ENCODE peak calls at places on chromosomes 3 and 15, in six cellular contexts. D, Q, J, A, V and R are unnamed samples.

GRCh38 chr3:71066356-71066755 is 517.2 kb downstream of the FOXP1 start:
- DNase-seq in D (no peak), J (no peak), Q (no peak), A (no peak), V (no peak), R (peak)

GRCh38 chr3:10983219-10983916 is 9.2 kb upstream of the SLC6A1 start:
- DNase-seq in D (no peak), Q (peak), J (peak), V (peak), A (peak), R (peak)

GRCh38 chr3:44416031-44417030 is 61.1 kb downstream of the ZNF445 start:
- DNase-seq in V (no peak), Q (no peak), D (no peak), A (no peak), J (no peak), R (no peak)

GRCh38 chr15:97652700-97653167 is 307.8 kb upstream of the ARRDC4 start:
- DNase-seq in V (peak), D (no peak), A (no peak), Q (no peak), J (peak), R (no peak)

GRCh38 chr3:155334897-155335883 is 41.7 kb upstream of the STRIT1 start:
- DNase-seq in A (no peak), J (no peak), Q (no peak), D (peak), V (no peak), R (no peak)

GRCh38 chr3:23797490-23797889 is 8.3 kb upstream of the UBE2E1 start:
- DNase-seq in D (peak), J (no peak), A (no peak), Q (no peak), V (no peak), R (no peak)

GRCh38 chr15:43317566-43318184 is 12.7 kb downstream of the LCMT2 start:
- DNase-seq in A (no peak), V (no peak), J (no peak), Q (peak), D (no peak), R (no peak)

GRCh38 chr3:57983734-57984518 is 24.3 kb upstream of the FLNB start:
- DNase-seq in J (peak), D (peak), A (no peak), V (no peak), Q (peak), R (peak)

GRCh38 chr3:193863657-193864323 is 270.8 kb downstream of the OPA1 start:
- DNase-seq in J (no peak), V (no peak), D (no peak), A (no peak), Q (no peak), R (no peak)

GRCh38 chr15:90241343-90242192 is 7.6 kb downstream of the GDPGP1 start:
- DNase-seq in J (no peak), Q (no peak), D (no peak), A (no peak), V (no peak), R (no peak)

GRCh38 chr3:154301556-154301955 is 22.7 kb downstream of the DHX36 start:
- DNase-seq in D (no peak), A (no peak), J (no peak), Q (no peak), V (no peak), R (no peak)

GRCh38 chr3:45123841-45124269 is 22.3 kb downstream of the CDCP1 start:
- DNase-seq in J (peak), Q (no peak), D (no peak), V (no peak), A (peak), R (peak)

GRCh38 chr3:153625506-153625905 is 463.5 kb downstream of the RAP2B start:
- DNase-seq in A (no peak), V (no peak), Q (no peak), J (no peak), D (no peak), R (no peak)

GRCh38 chr3:10594915-10595314 is 89.5 kb upstream of the ATP2B2 start:
- DNase-seq in A (peak), J (peak), V (peak), D (peak), Q (peak), R (peak)

GRCh38 chr3:157156844-157157635 is 2.9 kb downstream of the CCNL1 start:
- DNase-seq in Q (peak), A (no peak), J (peak), D (no peak), V (no peak), R (no peak)

GRCh38 chr3:18840535-18841137 is 307.7 kb upstream of the KCNH8 start:
- DNase-seq in V (no peak), Q (no peak), D (no peak), J (no peak), A (no peak), R (peak)
- H3K4me2 ChIP-seq in V (no peak), Q (no peak), D (no peak), J (no peak), A (no peak), R (no peak)

GRCh38 chr15:93428807-93429351 is 339.9 kb upstream of the RGMA start:
- DNase-seq in Q (no peak), V (no peak), D (no peak), A (no peak), J (no peak), R (no peak)
- H2AFZ ChIP-seq in Q (no peak), V (no peak), D (no peak), A (no peak), J (no peak), R (no peak)

GRCh38 chr3:196322-197153 is at the start of gene CHL1:
- DNase-seq in D (no peak), A (no peak), V (peak), J (peak), Q (no peak), R (no peak)

GRCh38 chr3:195662-196061 is 901 bp upstream of the CHL1 start:
- DNase-seq in A (no peak), J (no peak), D (no peak), Q (no peak), V (no peak), R (no peak)

GRCh38 chr3:199815-200214 is 3.3 kb downstream of the CHL1 start:
- DNase-seq in Q (no peak), A (no peak), V (no peak), J (no peak), D (no peak), R (no peak)

GRCh38 chr3:197891-198491 is 1.4 kb downstream of the CHL1 start:
- DNase-seq in Q (no peak), D (no peak), V (peak), A (no peak), J (peak), R (no peak)

DNA sequence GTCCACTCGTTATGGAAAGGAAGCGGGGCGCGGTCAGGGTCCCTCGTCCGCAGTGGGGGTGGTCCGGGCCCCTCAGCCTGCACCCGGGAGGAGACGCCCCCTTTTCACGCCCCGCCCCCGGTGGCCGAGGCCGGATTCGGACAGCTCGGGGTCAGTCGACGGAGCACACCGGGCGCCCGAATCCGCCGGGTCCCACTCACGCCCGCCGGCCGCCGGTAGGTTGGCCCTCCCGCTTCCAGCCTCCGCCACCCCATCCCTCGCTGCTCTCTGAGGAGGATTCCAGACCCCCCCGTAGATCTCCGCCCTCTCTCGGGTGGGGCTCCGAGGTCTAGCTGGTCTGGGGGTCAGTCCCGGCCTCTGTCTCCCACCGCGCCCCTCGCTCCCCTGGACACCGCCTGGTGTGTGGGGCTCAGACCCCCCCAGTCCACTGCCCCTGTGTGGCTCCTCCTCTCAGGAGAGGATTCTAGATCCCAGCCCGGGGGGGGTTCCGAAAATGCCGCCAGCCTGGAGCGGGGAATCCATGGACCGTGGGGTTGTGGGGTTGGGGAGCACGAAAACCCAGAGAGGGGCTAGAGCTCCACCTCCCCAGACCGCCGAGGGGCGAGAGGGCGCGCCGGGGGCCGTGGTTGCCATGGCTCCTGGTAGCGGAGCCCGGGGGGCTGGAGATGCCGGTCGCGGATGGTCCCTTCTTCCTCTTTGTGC is 742 bp downstream of the CHL1 start:
- DNase-seq in V (peak), D (no peak), A (no peak), Q (no peak), J (peak), R (no peak)
- H3K4me2 ChIP-seq in V (peak), D (peak), A (no peak), Q (no peak), J (peak), R (no peak)

DNA sequence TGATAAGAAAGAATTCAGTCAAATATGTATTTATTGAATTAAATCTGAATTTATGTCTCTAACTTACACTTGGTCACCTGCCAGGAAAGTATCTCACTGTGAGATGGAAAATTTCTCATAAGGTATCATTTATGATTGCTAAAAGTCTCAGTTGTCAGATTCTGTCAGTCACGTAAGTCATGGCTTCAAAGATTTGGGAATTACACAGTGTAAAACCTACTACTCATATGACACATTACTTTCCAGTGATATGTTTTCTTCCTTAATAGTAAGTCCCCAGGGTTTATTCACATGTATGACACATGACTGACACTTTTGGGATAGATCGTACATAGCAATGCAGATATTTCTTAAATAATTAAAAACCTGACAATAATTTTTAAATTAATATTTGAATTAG is 792.2 kb downstream of the PLOD2 start:
- DNase-seq in Q (no peak), A (no peak), D (no peak), V (no peak), J (no peak), R (no peak)
- H2AFZ ChIP-seq in Q (no peak), A (no peak), D (no peak), V (no peak), J (no peak), R (no peak)

DNA sequence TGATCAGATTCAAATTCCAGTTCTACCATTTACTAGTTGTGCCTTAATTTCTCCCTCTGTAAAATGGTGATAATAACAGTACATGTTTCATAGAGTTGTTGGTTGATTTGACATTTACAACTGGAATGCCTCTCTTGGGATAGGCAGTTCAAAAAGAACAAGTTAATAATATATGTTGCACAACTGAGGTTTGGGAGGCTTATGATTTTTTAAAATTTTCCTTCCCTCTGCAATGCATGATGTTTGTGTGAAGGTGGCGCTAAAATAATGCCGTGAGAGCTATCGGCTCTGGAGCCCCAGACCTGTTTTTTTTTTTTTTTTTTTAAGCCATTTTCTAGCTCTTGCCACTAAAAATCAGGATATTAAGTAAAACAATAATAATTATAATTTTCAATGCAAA is 18.6 kb downstream of the DNAJB11 start:
- DNase-seq in Q (peak), J (no peak), D (no peak), V (no peak), A (no peak), R (no peak)
- H3K4me2 ChIP-seq in Q (peak), J (peak), D (no peak), V (no peak), A (peak), R (peak)

GRCh38 chr15:57857871-57858270 is 151.4 kb downstream of the POLR2M start:
- DNase-seq in Q (no peak), A (no peak), J (no peak), D (no peak), V (no peak), R (no peak)

GRCh38 chr15:57862761-57863160 is 156.2 kb downstream of the POLR2M start:
- DNase-seq in V (no peak), Q (no peak), A (no peak), J (no peak), D (no peak), R (no peak)

GRCh38 chr15:57861805-57862586 is 155.5 kb downstream of the POLR2M start:
- DNase-seq in J (peak), V (no peak), Q (no peak), D (no peak), A (no peak), R (peak)

GRCh38 chr15:57859130-57859685 is 152.7 kb downstream of the POLR2M start:
- DNase-seq in A (no peak), D (no peak), Q (no peak), V (no peak), J (no peak), R (no peak)

GRCh38 chr15:57861039-57861638 is 154.6 kb downstream of the POLR2M start:
- DNase-seq in Q (peak), V (peak), D (peak), J (peak), A (peak), R (peak)
- H2AFZ ChIP-seq in Q (no peak), V (no peak), D (no peak), J (no peak), A (peak), R (no peak)